ENCODE peak calls at places on chromosome 22, in four cellular contexts. One of them, this sample, is unnamed.

GRCh38 chr22:40009231-40009769 is 14.5 kb downstream of the FAM83F start:
- DNase-seq in H1: peak
- DNase-seq in HepG2: no peak
- DNase-seq in K562: peak
- DNase-seq in this sample: no peak

GRCh38 chr22:45861259-45861658 is 115.7 kb downstream of the WNT7B start:
- DNase-seq in HepG2: no peak
- DNase-seq in H1: no peak
- DNase-seq in K562: no peak
- DNase-seq in this sample: no peak

GRCh38 chr22:32005453-32005852 is 37.6 kb upstream of the SLC5A1 start:
- DNase-seq in K562: no peak
- DNase-seq in HepG2: no peak
- DNase-seq in H1: no peak
- DNase-seq in this sample: no peak

GRCh38 chr22:27990879-27991278 is 71.8 kb upstream of the PITPNB start:
- DNase-seq in H1: peak
- DNase-seq in K562: peak
- DNase-seq in HepG2: peak
- DNase-seq in this sample: peak

GRCh38 chr22:37012262-37012904 is 6.9 kb downstream of the TST start:
- DNase-seq in H1: no peak
- DNase-seq in K562: no peak
- DNase-seq in HepG2: no peak
- DNase-seq in this sample: no peak

GRCh38 chr22:45007247-45007945 is 2.4 kb downstream of the PHF21B start:
- DNase-seq in H1: peak
- DNase-seq in K562: peak
- DNase-seq in HepG2: no peak
- DNase-seq in this sample: no peak

GRCh38 chr22:48089601-48090331 is 1327.3 kb downstream of the TBC1D22A start:
- DNase-seq in HepG2: no peak
- DNase-seq in H1: no peak
- DNase-seq in K562: no peak
- DNase-seq in this sample: no peak

GRCh38 chr22:46815896-46816721 is 53.7 kb downstream of the TBC1D22A start:
- DNase-seq in H1: peak
- DNase-seq in HepG2: peak
- DNase-seq in K562: peak
- DNase-seq in this sample: no peak

GRCh38 chr22:29129644-29130201 is 56.9 kb downstream of the KREMEN1 start:
- DNase-seq in H1: no peak
- DNase-seq in HepG2: no peak
- DNase-seq in K562: no peak
- DNase-seq in this sample: no peak

GRCh38 chr22:48647606-48648515 is 1179.8 kb downstream of the BRD1 start:
- DNase-seq in HepG2: no peak
- DNase-seq in H1: no peak
- DNase-seq in K562: no peak
- DNase-seq in this sample: no peak

GRCh38 chr22:46829140-46829891 is 66.9 kb downstream of the TBC1D22A start:
- DNase-seq in K562: no peak
- DNase-seq in H1: peak
- DNase-seq in HepG2: no peak
- DNase-seq in this sample: no peak

GRCh38 chr22:29756341-29756740 is 10.5 kb downstream of the ZMAT5 start:
- DNase-seq in H1: no peak
- DNase-seq in K562: no peak
- DNase-seq in HepG2: no peak
- DNase-seq in this sample: no peak

GRCh38 chr22:21641417-21641794 is 696 bp upstream of the SDF2L1 start:
- DNase-seq in HepG2: peak
- DNase-seq in H1: peak
- DNase-seq in K562: peak
- DNase-seq in this sample: no peak

GRCh38 chr22:35299217-35299716 is 427 bp upstream of the TOM1 start:
- DNase-seq in K562: no peak
- DNase-seq in H1: no peak
- DNase-seq in HepG2: no peak
- DNase-seq in this sample: no peak

GRCh38 chr22:42608481-42609361 is 6.0 kb downstream of the POLDIP3 start:
- DNase-seq in K562: no peak
- DNase-seq in HepG2: no peak
- DNase-seq in H1: no peak
- DNase-seq in this sample: no peak

GRCh38 chr22:39992088-39992826 is 2.5 kb upstream of the FAM83F start:
- DNase-seq in K562: no peak
- DNase-seq in HepG2: no peak
- DNase-seq in H1: no peak
- DNase-seq in this sample: no peak

GRCh38 chr22:31870890-31871289 is 73.4 kb upstream of the YWHAH start:
- DNase-seq in H1: no peak
- DNase-seq in K562: no peak
- DNase-seq in HepG2: no peak
- DNase-seq in this sample: no peak

GRCh38 chr22:26770624-26771023 is 113.2 kb downstream of the MIAT start:
- DNase-seq in H1: no peak
- DNase-seq in HepG2: no peak
- DNase-seq in K562: no peak
- DNase-seq in this sample: no peak

GRCh38 chr22:41365425-41365824 is 16.3 kb upstream of the TEF start:
- DNase-seq in H1: no peak
- DNase-seq in K562: no peak
- DNase-seq in HepG2: no peak
- DNase-seq in this sample: no peak

GRCh38 chr22:35074583-35074982 is 8.6 kb downstream of the ISX start:
- DNase-seq in H1: no peak
- DNase-seq in K562: no peak
- DNase-seq in HepG2: no peak
- DNase-seq in this sample: no peak

GRCh38 chr22:47586946-47587345 is 824.5 kb downstream of the TBC1D22A start:
- DNase-seq in HepG2: no peak
- DNase-seq in K562: no peak
- DNase-seq in H1: no peak
- DNase-seq in this sample: no peak

GRCh38 chr22:46918197-46918596 is 155.7 kb downstream of the TBC1D22A start:
- DNase-seq in HepG2: no peak
- DNase-seq in K562: no peak
- DNase-seq in H1: no peak
- DNase-seq in this sample: no peak

GRCh38 chr22:34943830-34944229 is 122.1 kb upstream of the ISX start:
- DNase-seq in H1: no peak
- DNase-seq in K562: no peak
- DNase-seq in HepG2: no peak
- DNase-seq in this sample: no peak

GRCh38 chr22:28034760-28035401 is 115.8 kb upstream of the PITPNB start:
- DNase-seq in K562: peak
- DNase-seq in H1: no peak
- DNase-seq in HepG2: no peak
- DNase-seq in this sample: no peak

GRCh38 chr22:27609411-27610029 is 192.0 kb downstream of the MN1 start:
- DNase-seq in H1: no peak
- DNase-seq in K562: no peak
- DNase-seq in HepG2: no peak
- DNase-seq in this sample: no peak

GRCh38 chr22:33706100-33706499 is 214.2 kb downstream of the LARGE1 start:
- DNase-seq in K562: no peak
- DNase-seq in HepG2: no peak
- DNase-seq in H1: no peak
- DNase-seq in this sample: no peak

GRCh38 chr22:35648066-35649025 is at the start of gene APOL6:
- DNase-seq in K562: no peak
- DNase-seq in HepG2: peak
- DNase-seq in H1: peak
- DNase-seq in this sample: no peak

GRCh38 chr22:47618180-47618579 is 855.7 kb downstream of the TBC1D22A start:
- DNase-seq in H1: no peak
- DNase-seq in K562: no peak
- DNase-seq in HepG2: no peak
- DNase-seq in this sample: no peak

GRCh38 chr22:42156121-42156520 is 25.5 kb upstream of the CYP2D6 start:
- DNase-seq in H1: no peak
- DNase-seq in HepG2: no peak
- DNase-seq in K562: no peak
- DNase-seq in this sample: no peak

DNA sequence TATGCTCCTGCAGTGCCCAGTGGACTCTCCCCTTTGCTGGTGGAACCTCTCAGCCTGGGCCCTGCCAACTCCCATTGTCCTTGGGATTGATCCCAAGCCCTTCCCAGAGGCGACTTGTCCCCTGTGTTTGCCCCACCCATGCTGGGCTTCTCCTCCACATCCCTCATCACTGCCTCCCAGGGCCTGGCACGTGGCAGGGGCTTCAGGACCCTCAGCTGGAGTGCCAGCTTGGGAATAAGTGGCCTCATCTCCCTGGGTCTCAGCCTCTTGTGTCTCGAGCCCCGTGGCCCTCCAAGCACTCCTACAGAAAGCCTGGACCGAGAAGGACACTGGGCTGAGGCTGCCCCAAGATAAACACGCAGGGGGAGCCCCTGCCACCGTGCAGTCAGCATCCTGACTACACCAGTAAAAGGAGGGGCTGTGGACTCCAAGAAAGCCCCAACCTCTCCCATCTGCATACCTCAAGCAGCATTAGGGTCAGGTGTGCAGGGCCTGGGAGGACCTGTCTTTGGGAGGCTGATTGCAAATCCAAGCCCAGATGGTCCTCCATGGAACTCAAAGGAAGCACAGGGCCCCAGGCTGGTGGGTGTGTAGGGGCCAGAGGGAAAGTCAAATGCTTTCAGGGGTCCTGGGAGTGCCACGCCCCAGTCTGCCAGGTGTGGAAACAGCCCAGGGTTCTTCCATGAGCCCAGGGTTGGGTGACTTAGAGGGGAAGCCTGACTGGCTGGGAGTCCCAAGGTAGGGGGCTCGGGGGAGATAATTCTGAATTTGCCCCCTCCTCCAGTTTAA is 9.5 kb upstream of the GNAZ start:
- DNase-seq in HepG2: no peak
- DNase-seq in H1: no peak
- DNase-seq in K562: no peak
- DNase-seq in this sample: no peak
- TF ChIP-seq FOSL1 in HepG2: no peak
- TF ChIP-seq FOSL1 in H1: no peak
- TF ChIP-seq FOSL1 in K562: no peak
- TF ChIP-seq FOSL1 in this sample: no peak

DNA sequence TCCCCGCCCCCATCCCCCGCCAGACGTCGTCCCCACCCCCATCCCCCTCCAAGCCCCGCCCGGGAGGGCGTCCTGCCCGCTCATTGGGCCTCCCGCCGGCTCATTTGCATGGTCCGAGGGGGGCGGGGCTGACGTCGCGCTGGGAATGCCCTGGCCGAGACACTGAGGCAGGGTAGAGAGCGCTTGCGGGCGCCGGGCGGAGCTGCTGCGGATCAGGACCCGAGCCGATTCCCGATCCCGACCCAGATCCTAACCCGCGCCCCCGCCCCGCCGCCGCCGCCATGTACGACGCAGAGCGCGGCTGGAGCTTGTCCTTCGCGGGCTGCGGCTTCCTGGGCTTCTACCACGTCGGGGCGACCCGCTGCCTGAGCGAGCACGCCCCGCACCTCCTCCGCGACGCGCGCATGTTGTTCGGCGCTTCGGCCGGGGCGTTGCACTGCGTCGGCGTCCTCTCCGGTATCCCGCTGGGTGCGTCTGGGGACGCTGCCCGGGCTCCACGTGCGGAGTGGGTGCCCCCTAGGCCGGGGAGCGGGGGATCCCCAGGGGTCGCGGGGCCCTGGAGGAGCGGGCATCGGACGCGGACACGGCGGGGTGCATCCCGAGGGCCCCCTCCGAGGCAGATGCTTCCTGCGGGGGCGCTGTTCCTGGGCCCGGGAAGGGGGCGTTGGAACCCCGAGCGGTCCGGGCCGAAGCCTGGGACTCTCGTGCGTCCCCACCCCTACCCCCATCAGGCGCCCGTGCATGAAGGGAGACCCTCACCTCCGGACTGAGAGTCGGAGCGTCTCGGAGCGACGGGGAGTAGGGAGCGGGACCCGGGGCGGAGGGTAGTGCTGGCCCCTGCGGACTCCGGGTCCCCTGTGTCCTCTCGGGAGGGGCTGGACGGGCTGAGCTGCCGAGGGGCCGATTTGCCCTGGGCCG is at the start of gene PNPLA3:
- DNase-seq in HepG2: peak
- DNase-seq in H1: peak
- DNase-seq in K562: peak
- DNase-seq in this sample: peak
- TF ChIP-seq POLR2AphosphoS5 in HepG2: peak
- TF ChIP-seq POLR2AphosphoS5 in H1: peak
- TF ChIP-seq POLR2AphosphoS5 in K562: no peak
- TF ChIP-seq POLR2AphosphoS5 in this sample: peak

DNA sequence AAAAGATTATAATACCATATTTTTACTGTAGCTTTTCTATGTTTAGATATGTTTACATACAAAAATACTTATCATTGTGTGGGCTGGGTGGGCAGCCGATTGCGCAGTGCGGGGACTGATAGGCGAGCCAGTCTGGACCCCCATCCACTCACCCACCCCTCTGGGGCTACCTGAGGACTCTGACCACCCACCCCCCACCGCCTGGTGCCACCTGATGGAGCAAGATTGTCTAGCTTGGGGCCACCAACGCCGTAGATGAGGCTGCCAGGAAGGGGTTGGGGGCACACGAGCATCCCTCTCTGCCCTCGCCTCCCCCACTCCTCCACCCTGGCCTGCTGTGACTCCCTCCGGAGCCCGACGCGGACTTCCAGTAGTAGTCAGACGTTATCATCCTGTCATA is 32.4 kb downstream of the MIF start:
- DNase-seq in H1: no peak
- DNase-seq in HepG2: no peak
- DNase-seq in K562: peak
- DNase-seq in this sample: no peak
- TF ChIP-seq SP1 in H1: no peak
- TF ChIP-seq SP1 in HepG2: no peak
- TF ChIP-seq SP1 in K562: no peak
- TF ChIP-seq SP1 in this sample: no peak

GRCh38 chr22:25176175-25176574 is 23.5 kb upstream of the CRYBB3 start:
- DNase-seq in H1: no peak
- DNase-seq in K562: no peak
- DNase-seq in HepG2: no peak
- DNase-seq in this sample: no peak
- TF ChIP-seq FOSL1 in H1: no peak
- TF ChIP-seq FOSL1 in K562: no peak
- TF ChIP-seq FOSL1 in HepG2: no peak
- TF ChIP-seq FOSL1 in this sample: no peak

GRCh38 chr22:38181453-38182200 is at the start of gene PLA2G6:
- DNase-seq in K562: peak
- DNase-seq in H1: peak
- DNase-seq in HepG2: peak
- DNase-seq in this sample: peak
- TF ChIP-seq POLR2AphosphoS5 in K562: no peak
- TF ChIP-seq POLR2AphosphoS5 in H1: peak
- TF ChIP-seq POLR2AphosphoS5 in HepG2: no peak
- TF ChIP-seq POLR2AphosphoS5 in this sample: peak

This sample was measured in HCT116.